ENCODE peak calls at places on chromosomes 6 and 20, in nine cellular contexts. T is neural progenitor cell, Z is endodermal cell, F is Caco-2, O is lower lobe of right lung, R is fibroblast of mammary gland, N is BJ, X is choroid plexus epithelial cell, Q is cardiac muscle cell. W is an unnamed sample.
A peak's percentile ranks its signal among the peaks of the same experiment; 100 is the strongest.

GRCh38 chr20:20814685-20815084 is 102.2 kb upstream of the RALGAPA2 start:
- DNase-seq in T (peak; percentile 44), Z (peak; percentile 91), F (peak; percentile 47), O (no peak), R (peak; percentile 4), N (no peak), X (no peak), Q (no peak), W (no peak)

GRCh38 chr20:59151820-59152219 is 11.8 kb upstream of the ZNF831 start:
- DNase-seq in T (no peak), Z (no peak), F (no peak), O (no peak), R (no peak), N (no peak), X (no peak), Q (no peak), W (no peak)

GRCh38 chr6:138493413-138493812 is 5.9 kb downstream of the NHSL1 start:
- DNase-seq in T (peak; percentile 43), Z (no peak), F (no peak), O (no peak), R (peak; percentile 48), N (peak; percentile 68), X (peak; percentile 85), Q (peak; percentile 69), W (peak; percentile 68)

GRCh38 chr6:169918239-169918953 is 167.0 kb downstream of the ERMARD start:
- DNase-seq in T (no peak), Z (no peak), F (no peak), O (no peak), R (no peak), N (no peak), X (no peak), Q (no peak), W (no peak)

GRCh38 chr6:112253842-112254816 is at the start of gene LAMA4:
- DNase-seq in T (peak; percentile 59), Z (peak; percentile 85), F (peak; percentile 33), O (peak; percentile 53), R (peak; percentile 88), N (no peak), X (peak; percentile 91), Q (peak; percentile 91), W (peak; percentile 81)

GRCh38 chr20:58888521-58889333 is 36.2 kb downstream of the GNAS start:
- DNase-seq in T (peak; percentile 96), Z (peak; percentile 95), F (no peak), O (peak; percentile 90), R (peak; percentile 73), N (no peak), X (peak; percentile 71), Q (peak; percentile 78), W (peak; percentile 77)

GRCh38 chr6:134921276-134921979 is 28.5 kb downstream of the ALDH8A1 start:
- DNase-seq in T (no peak), Z (no peak), F (no peak), O (no peak), R (no peak), N (no peak), X (no peak), Q (no peak), W (no peak)

GRCh38 chr20:56945057-56945456 is 316.0 kb downstream of the TFAP2C start:
- DNase-seq in T (no peak), Z (no peak), F (no peak), O (no peak), R (no peak), N (no peak), X (peak; percentile 50), Q (peak; percentile 3), W (no peak)

GRCh38 chr6:125952764-125953501 is 3.6 kb upstream of the HINT3 start:
- DNase-seq in T (peak; percentile 78), Z (peak; percentile 91), F (no peak), O (peak; percentile 48), R (peak; percentile 42), N (no peak), X (peak; percentile 50), Q (no peak), W (peak; percentile 52)

GRCh38 chr6:54194067-54194466 is 82.8 kb downstream of the MLIP start:
- DNase-seq in T (no peak), Z (no peak), F (no peak), O (no peak), R (peak; percentile 56), N (peak; percentile 9), X (peak; percentile 85), Q (peak; percentile 44), W (peak; percentile 22)

GRCh38 chr6:13205106-13205505 is 123.2 kb downstream of the TBC1D7 start:
- DNase-seq in T (no peak), Z (no peak), F (no peak), O (no peak), R (no peak), N (no peak), X (no peak), Q (no peak), W (no peak)

DNA sequence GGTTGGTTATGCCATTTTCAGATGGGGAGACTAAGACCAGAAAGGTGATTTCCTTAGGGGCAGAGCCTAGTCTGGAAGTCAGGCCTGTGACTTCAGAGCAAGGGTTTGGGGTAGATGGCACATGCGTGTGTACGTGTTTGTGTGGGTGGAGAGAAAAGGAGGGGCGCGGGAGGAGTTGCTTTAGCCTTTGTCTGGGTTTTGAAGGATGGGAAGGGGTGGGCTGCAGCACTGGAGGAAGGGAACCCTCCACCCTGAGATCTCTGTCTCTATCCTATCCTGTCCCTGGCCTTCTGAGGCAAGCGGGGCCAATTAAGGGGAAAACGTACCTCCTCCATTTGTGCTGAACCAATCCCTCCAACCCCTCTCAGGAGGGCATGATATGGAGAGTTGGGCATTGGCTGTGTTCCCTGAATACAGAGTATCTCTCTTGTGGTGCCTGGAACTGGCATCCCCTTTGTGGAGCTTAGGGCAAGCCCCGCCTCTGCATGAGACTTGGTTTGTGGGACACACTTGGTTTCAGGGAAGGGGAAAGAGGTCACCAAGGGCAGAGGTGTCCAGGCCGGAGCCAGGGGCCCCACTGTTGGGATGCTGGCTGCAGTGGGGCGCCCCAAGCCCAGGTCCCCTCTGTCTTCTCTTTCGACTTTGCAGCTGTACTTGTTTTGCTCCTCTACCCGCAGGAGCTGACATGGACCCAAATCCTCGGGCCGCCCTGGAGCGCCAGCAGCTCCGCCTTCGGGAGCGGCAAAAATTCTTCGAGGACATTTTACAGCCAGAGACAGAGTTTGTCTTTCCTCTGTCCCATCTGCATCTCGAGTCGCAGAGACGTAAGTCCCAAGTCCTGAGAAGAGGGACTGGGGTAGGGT is at the start of gene DBNDD2:
- DNase-seq in T (no peak), Z (no peak), F (no peak), O (no peak), R (no peak), N (no peak), X (no peak), Q (no peak), W (no peak)
- H3K4me3 ChIP-seq in T (peak within 1 kb of the TSS; percentile 70), Z (peak within 1 kb of the TSS; percentile 94), F (peak within 1 kb of the TSS; percentile 98), O (peak within 1 kb of the TSS; percentile 97), R (peak within 1 kb of the TSS; percentile 47), N (peak within 1 kb of the TSS; percentile 66), X (peak within 1 kb of the TSS; percentile 63), Q (peak within 1 kb of the TSS; percentile 64), W (peak within 1 kb of the TSS; percentile 73)

GRCh38 chr6:110653381-110653780 is 161.9 kb downstream of the CDK19 start:
- DNase-seq in T (no peak), Z (no peak), F (no peak), O (no peak), R (no peak), N (no peak), X (no peak), Q (no peak), W (no peak)

GRCh38 chr6:110654096-110654820 is 161.0 kb downstream of the CDK19 start:
- DNase-seq in T (no peak), Z (no peak), F (no peak), O (no peak), R (peak; percentile 44), N (no peak), X (peak; percentile 19), Q (no peak), W (no peak)

GRCh38 chr6:110649704-110650103 is 165.6 kb downstream of the CDK19 start:
- DNase-seq in T (no peak), Z (no peak), F (no peak), O (no peak), R (no peak), N (no peak), X (no peak), Q (no peak), W (no peak)

GRCh38 chr6:110652520-110652919 is 162.7 kb downstream of the CDK19 start:
- DNase-seq in T (no peak), Z (no peak), F (no peak), O (no peak), R (peak; percentile 20), N (no peak), X (peak; percentile 20), Q (peak; percentile 25), W (no peak)

DNA sequence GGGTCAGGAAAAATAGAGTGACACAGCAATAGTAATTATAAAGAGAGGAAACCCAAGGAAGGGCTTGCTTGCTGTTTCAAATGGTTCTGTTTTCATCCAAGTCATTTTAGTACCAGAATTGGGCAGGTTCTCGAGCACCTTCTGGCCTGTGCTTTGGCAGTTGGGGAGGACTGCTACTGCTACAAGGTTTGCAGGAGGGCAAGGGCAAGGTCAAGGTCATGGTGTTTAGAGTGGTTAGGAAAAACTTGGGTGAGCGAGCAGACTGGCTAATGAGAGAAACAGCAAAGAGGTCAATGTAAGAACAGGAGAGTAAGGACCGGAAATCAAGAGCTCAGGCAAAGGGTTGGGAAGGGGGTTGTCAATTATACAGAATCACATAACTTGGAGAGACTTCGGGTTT is 164.5 kb downstream of the CDK19 start:
- DNase-seq in T (no peak), Z (no peak), F (no peak), O (no peak), R (no peak), N (no peak), X (no peak), Q (no peak), W (no peak)
- TF ChIP-seq CTCF in T (no peak), Z (no peak), F (no peak), O (no peak), R (no peak), N (no peak), X (no peak), Q (no peak), W (no peak)

GRCh38 chr6:22248513-22249308 is 48.1 kb downstream of the PRL start:
- DNase-seq in T (no peak), Z (no peak), F (peak; percentile 48), O (no peak), R (peak; percentile 87), N (no peak), X (peak; percentile 90), Q (peak; percentile 80), W (peak; percentile 83)
- H3K4me3 ChIP-seq in T (no peak overlapping the region), Z (no peak overlapping the region), F (no peak overlapping the region), O (no peak overlapping the region), R (no peak overlapping the region), N (no peak overlapping the region), X (no peak overlapping the region), Q (no peak overlapping the region), W (no peak overlapping the region)

DNA sequence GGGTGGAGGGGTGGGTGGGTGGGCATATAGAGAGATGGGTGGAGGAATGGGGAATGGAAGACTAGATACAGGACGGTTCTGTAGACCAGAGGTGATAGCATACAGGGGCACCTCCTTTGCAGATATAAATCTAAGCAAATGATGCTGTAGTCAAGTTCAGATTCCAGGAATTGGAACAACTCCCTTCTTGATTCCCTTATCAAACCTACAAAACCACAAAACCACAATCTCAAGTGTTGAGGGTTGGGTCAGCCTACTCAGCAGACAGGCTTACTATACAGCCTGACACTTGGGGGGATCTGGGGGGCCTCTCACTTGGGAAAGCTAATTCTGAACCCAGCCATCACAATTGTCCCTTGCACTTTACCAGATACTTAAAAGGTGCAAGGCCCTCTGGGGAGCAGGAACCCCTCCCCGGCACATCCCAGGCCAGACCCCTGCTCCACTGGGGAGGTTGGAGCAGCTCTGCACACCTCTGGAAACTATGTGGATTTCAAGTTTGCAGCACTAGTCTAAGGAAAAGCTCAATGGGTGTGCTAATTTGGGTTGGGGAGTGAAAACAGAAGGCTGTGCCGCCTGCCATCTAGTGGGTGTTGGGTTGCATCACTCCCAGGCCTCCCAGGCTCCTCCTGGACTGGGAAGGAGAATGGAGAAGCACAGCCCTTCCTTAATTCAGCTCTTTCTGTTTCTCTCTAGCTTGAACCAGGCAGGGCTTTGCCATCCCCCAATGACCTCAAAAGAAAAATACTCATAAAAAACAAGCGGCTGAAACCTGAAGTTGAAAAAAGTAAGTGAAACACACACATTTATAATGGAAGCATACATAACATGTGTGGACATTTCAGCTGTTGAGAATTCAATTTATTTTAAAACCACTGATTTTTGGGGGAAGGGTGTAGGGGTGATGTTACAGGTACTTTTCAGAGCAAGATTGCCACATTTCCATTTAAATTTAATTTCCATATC is 121.2 kb upstream of the LAMP5 start:
- DNase-seq in T (peak; percentile 82), Z (peak; percentile 90), F (peak; percentile 65), O (peak; percentile 80), R (peak; percentile 68), N (no peak), X (peak; percentile 81), Q (peak; percentile 82), W (peak; percentile 74)
- TF ChIP-seq CTCF in T (peak; percentile 87), Z (peak; percentile 90), F (peak; percentile 65), O (peak; percentile 78), R (peak; percentile 89), N (peak; percentile 91), X (peak; percentile 96), Q (peak; percentile 93), W (peak; percentile 84)

W was measured in fibroblast of the aortic adventitia.